ENCODE peak calls at places on chromosome 20, in eight cellular contexts. One of them, this sample, is unnamed.

GRCh38 chr20:2131366-2131765 is 29.7 kb downstream of the STK35 start:
- DNase-seq in left lung: no peak
- DNase-seq in fibroblast of the aortic adventitia: peak; percentile 66
- DNase-seq in brain microvascular endothelial cell: peak; percentile 76
- DNase-seq in fibroblast of mammary gland: peak; percentile 79
- DNase-seq in mucosa of descending colon: no peak
- DNase-seq in Peyer's patch: no peak
- DNase-seq in lower lobe of right lung: no peak
- DNase-seq in this sample: peak; percentile 56

GRCh38 chr20:17491488-17491887 is 39.7 kb downstream of the BFSP1 start:
- DNase-seq in left lung: no peak
- DNase-seq in fibroblast of the aortic adventitia: no peak
- DNase-seq in brain microvascular endothelial cell: no peak
- DNase-seq in fibroblast of mammary gland: no peak
- DNase-seq in mucosa of descending colon: no peak
- DNase-seq in Peyer's patch: no peak
- DNase-seq in lower lobe of right lung: no peak
- DNase-seq in this sample: no peak

GRCh38 chr20:2652724-2653510 is 485 bp downstream of the NOP56 start:
- DNase-seq in left lung: no peak
- DNase-seq in fibroblast of the aortic adventitia: peak; percentile 10
- DNase-seq in brain microvascular endothelial cell: peak; percentile 2
- DNase-seq in fibroblast of mammary gland: no peak
- DNase-seq in mucosa of descending colon: peak; percentile 35
- DNase-seq in Peyer's patch: no peak
- DNase-seq in lower lobe of right lung: peak; percentile 80
- DNase-seq in this sample: peak; percentile 7

GRCh38 chr20:60221593-60221992 is 263.4 kb downstream of the CDH26 start:
- DNase-seq in left lung: no peak
- DNase-seq in fibroblast of the aortic adventitia: no peak
- DNase-seq in brain microvascular endothelial cell: no peak
- DNase-seq in fibroblast of mammary gland: no peak
- DNase-seq in mucosa of descending colon: no peak
- DNase-seq in Peyer's patch: no peak
- DNase-seq in lower lobe of right lung: no peak
- DNase-seq in this sample: no peak

GRCh38 chr20:58677205-58677604 is 15.4 kb upstream of the NPEPL1 start:
- DNase-seq in left lung: no peak
- DNase-seq in fibroblast of the aortic adventitia: no peak
- DNase-seq in brain microvascular endothelial cell: no peak
- DNase-seq in fibroblast of mammary gland: no peak
- DNase-seq in mucosa of descending colon: no peak
- DNase-seq in Peyer's patch: no peak
- DNase-seq in lower lobe of right lung: no peak
- DNase-seq in this sample: no peak

GRCh38 chr20:57251344-57251743 is 15.1 kb downstream of the BMP7 start:
- DNase-seq in left lung: no peak
- DNase-seq in fibroblast of the aortic adventitia: no peak
- DNase-seq in brain microvascular endothelial cell: peak; percentile 24
- DNase-seq in fibroblast of mammary gland: no peak
- DNase-seq in mucosa of descending colon: no peak
- DNase-seq in Peyer's patch: no peak
- DNase-seq in lower lobe of right lung: no peak
- DNase-seq in this sample: peak; percentile 5

GRCh38 chr20:34798871-34799270 is 26.6 kb downstream of the NCOA6 start:
- DNase-seq in left lung: no peak
- DNase-seq in fibroblast of the aortic adventitia: no peak
- DNase-seq in brain microvascular endothelial cell: no peak
- DNase-seq in fibroblast of mammary gland: no peak
- DNase-seq in mucosa of descending colon: no peak
- DNase-seq in Peyer's patch: no peak
- DNase-seq in lower lobe of right lung: no peak
- DNase-seq in this sample: no peak

GRCh38 chr20:7087803-7088202 is 320.3 kb downstream of the BMP2 start:
- DNase-seq in left lung: no peak
- DNase-seq in fibroblast of the aortic adventitia: no peak
- DNase-seq in brain microvascular endothelial cell: no peak
- DNase-seq in fibroblast of mammary gland: no peak
- DNase-seq in mucosa of descending colon: no peak
- DNase-seq in Peyer's patch: no peak
- DNase-seq in lower lobe of right lung: no peak
- DNase-seq in this sample: no peak

GRCh38 chr20:63534831-63535651 is 2.1 kb downstream of the PTK6 start:
- DNase-seq in left lung: peak; percentile 65
- DNase-seq in fibroblast of the aortic adventitia: peak; percentile 15
- DNase-seq in brain microvascular endothelial cell: no peak
- DNase-seq in fibroblast of mammary gland: peak; percentile 24
- DNase-seq in mucosa of descending colon: peak; percentile 87
- DNase-seq in Peyer's patch: peak; percentile 90
- DNase-seq in lower lobe of right lung: peak; percentile 54
- DNase-seq in this sample: no peak

GRCh38 chr20:32481311-32482103 is 103.6 kb downstream of the NOL4L start:
- DNase-seq in left lung: peak; percentile 54
- DNase-seq in fibroblast of the aortic adventitia: peak; percentile 32
- DNase-seq in brain microvascular endothelial cell: no peak
- DNase-seq in fibroblast of mammary gland: no peak
- DNase-seq in mucosa of descending colon: peak; percentile 63
- DNase-seq in Peyer's patch: no peak
- DNase-seq in lower lobe of right lung: no peak
- DNase-seq in this sample: no peak

GRCh38 chr20:57650266-57650665 is 30.0 kb upstream of the ZBP1 start:
- DNase-seq in left lung: no peak
- DNase-seq in fibroblast of the aortic adventitia: no peak
- DNase-seq in brain microvascular endothelial cell: no peak
- DNase-seq in fibroblast of mammary gland: no peak
- DNase-seq in mucosa of descending colon: no peak
- DNase-seq in Peyer's patch: no peak
- DNase-seq in lower lobe of right lung: peak; percentile 11
- DNase-seq in this sample: no peak

GRCh38 chr20:47024461-47024937 is 129.9 kb downstream of the EYA2 start:
- DNase-seq in left lung: no peak
- DNase-seq in fibroblast of the aortic adventitia: peak; percentile 36
- DNase-seq in brain microvascular endothelial cell: no peak
- DNase-seq in fibroblast of mammary gland: no peak
- DNase-seq in mucosa of descending colon: no peak
- DNase-seq in Peyer's patch: no peak
- DNase-seq in lower lobe of right lung: no peak
- DNase-seq in this sample: no peak

GRCh38 chr20:17969884-17970409 is 1.1 kb downstream of the MGME1 start:
- DNase-seq in left lung: no peak
- DNase-seq in fibroblast of the aortic adventitia: no peak
- DNase-seq in brain microvascular endothelial cell: peak; percentile 61
- DNase-seq in fibroblast of mammary gland: peak; percentile 76
- DNase-seq in mucosa of descending colon: no peak
- DNase-seq in Peyer's patch: peak; percentile 69
- DNase-seq in lower lobe of right lung: peak; percentile 60
- DNase-seq in this sample: peak; percentile 36

GRCh38 chr20:48149887-48150286 is 364.6 kb upstream of the SULF2 start:
- DNase-seq in left lung: no peak
- DNase-seq in fibroblast of the aortic adventitia: no peak
- DNase-seq in brain microvascular endothelial cell: no peak
- DNase-seq in fibroblast of mammary gland: no peak
- DNase-seq in mucosa of descending colon: no peak
- DNase-seq in Peyer's patch: no peak
- DNase-seq in lower lobe of right lung: no peak
- DNase-seq in this sample: no peak

GRCh38 chr20:25553819-25554296 is 31.5 kb downstream of the NINL start:
- DNase-seq in left lung: no peak
- DNase-seq in fibroblast of the aortic adventitia: peak; percentile 58
- DNase-seq in brain microvascular endothelial cell: peak; percentile 43
- DNase-seq in fibroblast of mammary gland: peak; percentile 82
- DNase-seq in mucosa of descending colon: no peak
- DNase-seq in Peyer's patch: no peak
- DNase-seq in lower lobe of right lung: no peak
- DNase-seq in this sample: peak; percentile 66

GRCh38 chr20:49431345-49431744 is 51.1 kb downstream of the KCNB1 start:
- DNase-seq in left lung: no peak
- DNase-seq in fibroblast of the aortic adventitia: peak; percentile 15
- DNase-seq in brain microvascular endothelial cell: no peak
- DNase-seq in fibroblast of mammary gland: no peak
- DNase-seq in mucosa of descending colon: no peak
- DNase-seq in Peyer's patch: no peak
- DNase-seq in lower lobe of right lung: no peak
- DNase-seq in this sample: peak; percentile 33

GRCh38 chr20:20226554-20226953 is 141.3 kb upstream of the INSM1 start:
- DNase-seq in left lung: no peak
- DNase-seq in fibroblast of the aortic adventitia: no peak
- DNase-seq in brain microvascular endothelial cell: no peak
- DNase-seq in fibroblast of mammary gland: peak; percentile 13
- DNase-seq in mucosa of descending colon: no peak
- DNase-seq in Peyer's patch: no peak
- DNase-seq in lower lobe of right lung: no peak
- DNase-seq in this sample: no peak

GRCh38 chr20:57977141-57977540 is 251.3 kb downstream of the ANKRD60 start:
- DNase-seq in left lung: no peak
- DNase-seq in fibroblast of the aortic adventitia: no peak
- DNase-seq in brain microvascular endothelial cell: no peak
- DNase-seq in fibroblast of mammary gland: no peak
- DNase-seq in mucosa of descending colon: no peak
- DNase-seq in Peyer's patch: no peak
- DNase-seq in lower lobe of right lung: no peak
- DNase-seq in this sample: no peak

GRCh38 chr20:17938889-17939619 is 29.5 kb downstream of the SNX5 start:
- DNase-seq in left lung: no peak
- DNase-seq in fibroblast of the aortic adventitia: peak; percentile 69
- DNase-seq in brain microvascular endothelial cell: peak; percentile 59
- DNase-seq in fibroblast of mammary gland: peak; percentile 63
- DNase-seq in mucosa of descending colon: peak; percentile 83
- DNase-seq in Peyer's patch: peak; percentile 85
- DNase-seq in lower lobe of right lung: peak; percentile 72
- DNase-seq in this sample: peak; percentile 74

GRCh38 chr20:53399592-53400335 is 193.9 kb downstream of the ZNF217 start:
- DNase-seq in left lung: peak; percentile 79
- DNase-seq in fibroblast of the aortic adventitia: no peak
- DNase-seq in brain microvascular endothelial cell: no peak
- DNase-seq in fibroblast of mammary gland: peak; percentile 8
- DNase-seq in mucosa of descending colon: no peak
- DNase-seq in Peyer's patch: no peak
- DNase-seq in lower lobe of right lung: peak; percentile 73
- DNase-seq in this sample: no peak

GRCh38 chr20:17782768-17783167 is 83.0 kb downstream of the BANF2 start:
- DNase-seq in left lung: no peak
- DNase-seq in fibroblast of the aortic adventitia: no peak
- DNase-seq in brain microvascular endothelial cell: no peak
- DNase-seq in fibroblast of mammary gland: no peak
- DNase-seq in mucosa of descending colon: no peak
- DNase-seq in Peyer's patch: no peak
- DNase-seq in lower lobe of right lung: no peak
- DNase-seq in this sample: no peak

GRCh38 chr20:59005523-59006166 is 1.4 kb downstream of the CTSZ start:
- DNase-seq in left lung: no peak
- DNase-seq in fibroblast of the aortic adventitia: no peak
- DNase-seq in brain microvascular endothelial cell: no peak
- DNase-seq in fibroblast of mammary gland: no peak
- DNase-seq in mucosa of descending colon: no peak
- DNase-seq in Peyer's patch: no peak
- DNase-seq in lower lobe of right lung: no peak
- DNase-seq in this sample: no peak

GRCh38 chr20:2210646-2211556 is 84.9 kb upstream of the TGM3 start:
- DNase-seq in left lung: no peak
- DNase-seq in fibroblast of the aortic adventitia: peak; percentile 88
- DNase-seq in brain microvascular endothelial cell: peak; percentile 53
- DNase-seq in fibroblast of mammary gland: peak; percentile 95
- DNase-seq in mucosa of descending colon: peak; percentile 51
- DNase-seq in Peyer's patch: no peak
- DNase-seq in lower lobe of right lung: peak; percentile 53
- DNase-seq in this sample: peak; percentile 89

GRCh38 chr20:22312744-22313346 is 271.5 kb downstream of the FOXA2 start:
- DNase-seq in left lung: no peak
- DNase-seq in fibroblast of the aortic adventitia: peak; percentile 61
- DNase-seq in brain microvascular endothelial cell: peak; percentile 22
- DNase-seq in fibroblast of mammary gland: peak; percentile 49
- DNase-seq in mucosa of descending colon: no peak
- DNase-seq in Peyer's patch: no peak
- DNase-seq in lower lobe of right lung: no peak
- DNase-seq in this sample: peak; percentile 61
- TF ChIP-seq CTCF in left lung: peak; percentile 57
- TF ChIP-seq CTCF in fibroblast of the aortic adventitia: peak; percentile 71
- TF ChIP-seq CTCF in brain microvascular endothelial cell: peak; percentile 66
- TF ChIP-seq CTCF in fibroblast of mammary gland: peak; percentile 74
- TF ChIP-seq CTCF in mucosa of descending colon: peak; percentile 27
- TF ChIP-seq CTCF in Peyer's patch: peak; percentile 57
- TF ChIP-seq CTCF in lower lobe of right lung: peak; percentile 56
- TF ChIP-seq CTCF in this sample: peak; percentile 72

GRCh38 chr20:45888681-45889080 is 1.3 kb upstream of the SPATA25 start:
- DNase-seq in left lung: peak; percentile 37
- DNase-seq in fibroblast of the aortic adventitia: no peak
- DNase-seq in brain microvascular endothelial cell: no peak
- DNase-seq in fibroblast of mammary gland: no peak
- DNase-seq in mucosa of descending colon: no peak
- DNase-seq in Peyer's patch: no peak
- DNase-seq in lower lobe of right lung: no peak
- DNase-seq in this sample: no peak
- H3K4me3 ChIP-seq in left lung: no peak overlapping the region
- H3K4me3 ChIP-seq in fibroblast of the aortic adventitia: no peak overlapping the region
- H3K4me3 ChIP-seq in brain microvascular endothelial cell: no peak overlapping the region
- H3K4me3 ChIP-seq in fibroblast of mammary gland: no peak overlapping the region
- H3K4me3 ChIP-seq in mucosa of descending colon: no peak overlapping the region
- H3K4me3 ChIP-seq in Peyer's patch: no peak overlapping the region
- H3K4me3 ChIP-seq in lower lobe of right lung: no peak overlapping the region
- H3K4me3 ChIP-seq in this sample: no peak overlapping the region

DNA sequence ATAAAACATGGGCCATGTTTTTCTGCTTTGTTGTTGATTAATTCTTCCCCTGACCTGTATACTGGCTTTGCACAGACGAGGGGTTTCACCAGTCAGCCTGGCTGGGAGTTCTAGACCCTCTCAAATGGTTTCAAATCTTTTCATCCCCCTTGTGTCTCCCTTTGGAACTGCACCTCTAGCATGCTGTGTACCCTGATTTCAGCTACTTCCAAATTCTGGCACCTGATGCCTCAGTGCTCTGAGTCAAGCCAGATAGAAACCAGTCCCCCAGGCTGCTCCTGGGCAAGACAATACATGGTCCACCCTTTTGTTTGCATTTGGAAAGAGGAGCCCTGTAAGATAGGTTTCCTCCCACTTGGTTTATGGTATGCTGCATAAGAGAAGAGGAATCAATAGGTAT is 290.2 kb downstream of the BTBD3 start:
- DNase-seq in left lung: no peak
- DNase-seq in fibroblast of the aortic adventitia: peak; percentile 63
- DNase-seq in brain microvascular endothelial cell: peak; percentile 31
- DNase-seq in fibroblast of mammary gland: peak; percentile 57
- DNase-seq in mucosa of descending colon: no peak
- DNase-seq in Peyer's patch: peak; percentile 53
- DNase-seq in lower lobe of right lung: no peak
- DNase-seq in this sample: peak; percentile 73
- TF ChIP-seq CTCF in left lung: peak; percentile 44
- TF ChIP-seq CTCF in fibroblast of the aortic adventitia: peak; percentile 84
- TF ChIP-seq CTCF in brain microvascular endothelial cell: peak; percentile 83
- TF ChIP-seq CTCF in fibroblast of mammary gland: peak; percentile 73
- TF ChIP-seq CTCF in mucosa of descending colon: peak; percentile 46
- TF ChIP-seq CTCF in Peyer's patch: peak; percentile 65
- TF ChIP-seq CTCF in lower lobe of right lung: peak; percentile 58
- TF ChIP-seq CTCF in this sample: peak; percentile 91

DNA sequence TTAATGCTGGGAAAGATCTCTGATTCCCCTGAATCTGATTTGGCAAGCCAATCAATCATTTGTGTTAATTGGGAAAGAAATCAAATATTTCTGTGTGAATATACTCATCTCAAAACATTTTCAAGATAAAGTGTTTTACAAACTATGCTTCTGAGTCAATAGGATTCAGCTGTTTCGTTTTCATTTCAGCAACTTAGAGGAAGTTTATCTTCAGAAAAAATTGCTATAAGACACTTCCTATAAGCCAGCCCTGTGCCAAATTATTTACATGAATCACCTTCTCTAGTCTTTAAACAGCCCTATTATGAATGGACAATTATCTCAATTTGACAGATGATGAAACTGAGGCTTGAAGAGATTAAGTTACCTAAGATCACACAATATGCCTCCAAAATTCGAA is 10.9 kb downstream of the DEFB129 start:
- DNase-seq in left lung: no peak
- DNase-seq in fibroblast of the aortic adventitia: no peak
- DNase-seq in brain microvascular endothelial cell: no peak
- DNase-seq in fibroblast of mammary gland: no peak
- DNase-seq in mucosa of descending colon: no peak
- DNase-seq in Peyer's patch: no peak
- DNase-seq in lower lobe of right lung: no peak
- DNase-seq in this sample: no peak
- H3K4me3 ChIP-seq in left lung: no peak overlapping the region
- H3K4me3 ChIP-seq in fibroblast of the aortic adventitia: no peak overlapping the region
- H3K4me3 ChIP-seq in brain microvascular endothelial cell: no peak overlapping the region
- H3K4me3 ChIP-seq in fibroblast of mammary gland: no peak overlapping the region
- H3K4me3 ChIP-seq in mucosa of descending colon: no peak overlapping the region
- H3K4me3 ChIP-seq in Peyer's patch: peak overlapping the region; percentile 16
- H3K4me3 ChIP-seq in lower lobe of right lung: peak overlapping the region; percentile 25
- H3K4me3 ChIP-seq in this sample: no peak overlapping the region

This sample was measured in fibroblast of pulmonary artery.